ENCODE peak calls at places on chromosomes 11 and 22, in ten cellular contexts. V, G, D, C, T, O, W, P, E and L are unnamed samples.

GRCh38 chr11:66720223-66720898 is 8.7 kb downstream of the SPTBN2 start:
- DNase-seq in T (peak; percentile 56), W (peak; percentile 44), O (peak; percentile 25), C (no peak), V (peak; percentile 73), G (peak; percentile 98), P (peak; percentile 26), D (peak; percentile 67), E (peak; percentile 86), L (peak; percentile 89)

GRCh38 chr11:86508604-86509471 is 134.2 kb downstream of the CCDC81 start:
- DNase-seq in P (no peak), G (no peak), E (no peak), O (no peak), T (peak; percentile 30), C (no peak), V (peak; percentile 30), W (peak; percentile 39), D (no peak), L (peak; percentile 63)

GRCh38 chr22:22791438-22792181 is 96.0 kb upstream of the IGLL5 start:
- DNase-seq in C (no peak), W (no peak), T (no peak), E (no peak), D (no peak), G (no peak), P (no peak), V (no peak), O (no peak), L (no peak)

GRCh38 chr22:43384863-43385262 is 27.0 kb upstream of the MPPED1 start:
- DNase-seq in T (no peak), E (no peak), P (no peak), V (no peak), W (no peak), D (peak; percentile 6), O (no peak), C (no peak), G (no peak), L (no peak)

GRCh38 chr11:94131363-94132115 is 2.9 kb downstream of the PANX1 start:
- DNase-seq in V (no peak), T (peak; percentile 50), E (no peak), P (peak; percentile 58), G (no peak), W (peak; percentile 50), C (peak; percentile 15), O (no peak), D (no peak), L (peak; percentile 63)

GRCh38 chr22:23925020-23925606 is 30.9 kb downstream of the MIF start:
- DNase-seq in E (no peak), D (no peak), T (no peak), W (no peak), V (no peak), G (no peak), C (no peak), P (no peak), O (no peak), L (no peak)

GRCh38 chr11:20601221-20601914 is 2.0 kb downstream of the SLC6A5 start:
- DNase-seq in T (no peak), W (no peak), O (no peak), V (no peak), C (no peak), E (no peak), G (no peak), D (no peak), P (no peak), L (no peak)

GRCh38 chr22:44182591-44183588 is 2.2 kb downstream of the PARVG start:
- DNase-seq in G (peak; percentile 69), D (peak; percentile 88), W (no peak), T (no peak), C (peak; percentile 28), V (peak; percentile 45), E (no peak), O (peak; percentile 96), P (no peak), L (no peak)

GRCh38 chr22:31639640-31640039 is 22.4 kb downstream of the PISD start:
- DNase-seq in V (no peak), G (no peak), D (no peak), O (peak; percentile 33), W (no peak), P (no peak), E (no peak), T (no peak), C (no peak), L (peak; percentile 13)
- H3K4me3 ChIP-seq in V (no peak overlapping the region), G (no peak overlapping the region), D (no peak overlapping the region), O (no peak overlapping the region), W (no peak overlapping the region), P (no peak overlapping the region), E (no peak overlapping the region), T (no peak overlapping the region), C (no peak overlapping the region), L (no peak overlapping the region)

GRCh38 chr11:64914123-64914522 is 2.9 kb downstream of the ATG2A start:
- DNase-seq in T (no peak), D (no peak), E (no peak), C (no peak), G (no peak), W (no peak), V (no peak), O (no peak), P (no peak), L (no peak)

GRCh38 chr11:64913171-64913727 is 3.8 kb downstream of the ATG2A start:
- DNase-seq in W (no peak), P (no peak), T (no peak), V (no peak), E (no peak), O (no peak), G (no peak), C (no peak), D (no peak), L (no peak)

GRCh38 chr11:64916040-64916847 is 765 bp downstream of the ATG2A start:
- DNase-seq in E (no peak), C (peak; percentile 30), W (peak; percentile 49), V (peak; percentile 53), T (peak; percentile 33), O (peak; percentile 72), P (peak; percentile 59), D (no peak), G (peak; percentile 52), L (peak; percentile 46)

GRCh38 chr11:64916848-64917662 is at the start of gene ATG2A:
- DNase-seq in G (peak; percentile 100), E (peak; percentile 99), V (peak; percentile 99), C (peak; percentile 99), T (peak; percentile 100), O (peak; percentile 100), W (peak; percentile 99), D (peak; percentile 100), P (peak; percentile 100), L (peak; percentile 100)

DNA sequence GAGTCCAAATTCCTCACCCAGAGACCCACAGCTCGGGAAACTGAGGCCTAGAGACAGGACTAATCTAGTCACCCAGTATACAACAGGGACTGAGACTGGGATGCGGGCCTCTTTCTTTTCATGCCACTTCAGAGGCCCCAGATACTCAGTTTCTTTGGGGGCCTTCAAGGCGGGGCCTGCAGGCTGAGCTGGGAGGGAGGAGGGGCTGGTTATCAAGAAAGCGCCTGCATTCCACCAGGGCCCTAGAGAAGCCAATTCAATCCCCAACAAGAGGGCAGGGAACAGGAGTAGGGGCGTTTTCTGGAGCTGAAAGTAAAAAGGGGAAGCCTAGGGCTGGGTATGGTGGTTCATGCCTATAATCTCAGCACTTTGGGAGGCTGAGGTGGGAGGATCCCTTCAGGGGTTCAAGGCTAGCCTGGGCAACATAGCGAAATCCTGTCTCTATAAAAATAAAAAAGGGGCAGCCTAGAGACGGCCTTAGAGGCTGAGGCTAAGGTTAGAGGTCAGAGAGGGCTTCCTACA is 1.6 kb downstream of the ATG2A start:
- DNase-seq in T (no peak), C (no peak), V (no peak), O (no peak), E (no peak), G (no peak), P (no peak), W (no peak), D (no peak), L (no peak)
- H3K4me3 ChIP-seq in T (no peak overlapping the region), C (no peak overlapping the region), V (peak overlapping the region; percentile 70), O (no peak overlapping the region), E (no peak overlapping the region), G (no peak overlapping the region), P (peak overlapping the region; percentile 76), W (peak overlapping the region; percentile 72), D (peak overlapping the region; percentile 95), L (no peak overlapping the region)

GRCh38 chr22:37418627-37419369 is 8.5 kb downstream of the ELFN2 start:
- DNase-seq in P (no peak), W (no peak), C (no peak), O (no peak), G (no peak), E (no peak), V (no peak), T (no peak), D (no peak), L (peak; percentile 41)
- H3K4me3 ChIP-seq in P (no peak overlapping the region), W (no peak overlapping the region), C (no peak overlapping the region), O (no peak overlapping the region), G (no peak overlapping the region), E (no peak overlapping the region), V (no peak overlapping the region), T (no peak overlapping the region), D (no peak overlapping the region), L (no peak overlapping the region)

GRCh38 chr11:8082391-8083087 is 1.5 kb downstream of the TUB start:
- DNase-seq in D (no peak), P (no peak), T (no peak), W (peak; percentile 30), O (no peak), G (no peak), E (no peak), C (no peak), V (no peak), L (no peak)

GRCh38 chr11:8081591-8082021 is 595 bp downstream of the TUB start:
- DNase-seq in E (no peak), O (no peak), D (no peak), V (no peak), T (peak; percentile 22), W (no peak), P (peak; percentile 28), C (no peak), G (no peak), L (no peak)

GRCh38 chr11:8080069-8080670 is 841 bp upstream of the TUB start:
- DNase-seq in G (no peak), E (no peak), C (no peak), O (no peak), P (no peak), D (no peak), T (no peak), V (no peak), W (no peak), L (no peak)

GRCh38 chr11:8079111-8079675 is 1.8 kb upstream of the TUB start:
- DNase-seq in D (no peak), V (no peak), G (no peak), T (no peak), W (no peak), O (no peak), C (no peak), E (no peak), P (no peak), L (no peak)

DNA sequence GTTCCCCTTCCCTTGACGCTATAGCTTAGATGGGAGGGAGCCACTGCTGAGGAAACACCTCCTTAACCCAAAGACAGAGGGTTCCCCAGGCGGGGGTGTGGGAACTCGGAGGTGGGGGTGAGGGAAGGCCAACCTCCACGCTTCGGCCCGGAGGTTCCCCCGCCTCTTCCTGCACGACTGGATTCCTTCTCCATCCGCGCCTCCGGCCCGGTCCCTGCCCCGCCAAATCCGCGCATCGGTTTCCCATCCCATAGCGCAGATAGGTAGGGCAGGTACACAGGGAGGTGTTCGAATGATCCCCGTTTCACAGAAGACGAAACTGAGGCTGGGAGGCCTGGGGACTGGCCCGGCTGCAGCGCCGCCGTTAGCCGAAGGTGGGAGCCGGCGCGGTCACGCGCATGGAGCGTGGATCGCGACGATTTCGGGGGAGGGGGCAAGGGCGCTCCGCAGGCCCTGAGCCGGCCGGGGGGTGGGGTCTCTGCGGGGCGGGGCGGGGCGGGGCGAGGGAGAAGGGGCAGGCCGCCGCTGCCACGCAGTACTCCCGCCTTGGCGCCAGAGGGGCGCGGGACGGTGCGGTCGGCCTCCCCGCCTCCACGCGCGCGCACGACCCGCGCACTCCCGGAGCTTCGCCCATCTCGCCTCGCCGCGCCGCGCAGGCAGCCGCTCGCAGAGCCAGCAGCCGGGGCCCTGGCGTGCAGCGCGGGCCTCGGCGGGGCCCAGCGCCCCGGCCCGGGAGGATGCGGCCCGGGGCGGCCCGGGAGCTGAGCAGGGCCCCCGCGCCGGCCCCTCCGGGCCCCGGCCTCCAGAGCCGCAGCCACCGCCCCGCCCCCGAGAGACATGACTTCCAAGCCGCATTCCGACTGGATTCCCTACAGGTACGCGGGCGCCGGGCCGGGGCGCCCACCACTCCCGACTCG is at the start of gene TUB:
- DNase-seq in P (no peak), W (no peak), D (no peak), E (no peak), G (no peak), C (no peak), O (no peak), T (no peak), V (no peak), L (no peak)
- H3K4me3 ChIP-seq in P (peak within 1 kb of the TSS; percentile 57), W (peak within 1 kb of the TSS; percentile 60), D (peak within 1 kb of the TSS; percentile 52), E (peak within 1 kb of the TSS; percentile 35), G (peak within 1 kb of the TSS; percentile 51), C (no peak within 1 kb of the TSS), O (no peak within 1 kb of the TSS), T (peak within 1 kb of the TSS; percentile 60), V (peak within 1 kb of the TSS; percentile 38), L (peak within 1 kb of the TSS; percentile 31)